ENCODE peak calls at places on chromosomes 3 and 15, in six cellular contexts. S, W, E, T, Z and N are unnamed samples. For H3K4me1 and H4K20me1, the result is how much of the 10 kb centered on the place peaks cover.

GRCh38 chr3:185929192-185930151 is 8.3 kb downstream of the TRA2B start:
- DNase-seq in S (peak), W (no peak), E (no peak), T (peak), Z (no peak), N (no peak)

GRCh38 chr3:24096695-24097290 is 151.7 kb downstream of the NR1D2 start:
- DNase-seq in S (no peak), W (no peak), E (no peak), T (no peak), Z (no peak), N (peak)

GRCh38 chr15:94029495-94029894 is 201.9 kb upstream of the MCTP2 start:
- DNase-seq in S (peak), W (no peak), E (no peak), T (peak), Z (no peak), N (no peak)

GRCh38 chr15:79218588-79219200 is 63.8 kb upstream of the ANKRD34C start:
- DNase-seq in S (no peak), W (peak), E (no peak), T (peak), Z (peak), N (no peak)

GRCh38 chr15:38490231-38490630 is 36.3 kb downstream of the FAM98B start:
- DNase-seq in S (no peak), W (peak), E (no peak), T (peak), Z (no peak), N (peak)

GRCh38 chr3:44128057-44128775 is 113.5 kb upstream of the TOPAZ1 start:
- DNase-seq in S (no peak), W (no peak), E (no peak), T (no peak), Z (no peak), N (no peak)

GRCh38 chr15:33071451-33071850 is 123.1 kb downstream of the FMN1 start:
- DNase-seq in S (no peak), W (no peak), E (no peak), T (peak), Z (no peak), N (no peak)

GRCh38 chr15:40511472-40512133 is 40.8 kb downstream of the CHST14 start:
- DNase-seq in S (peak), W (peak), E (peak), T (no peak), Z (peak), N (peak)

GRCh38 chr3:42183991-42184621 is 81.9 kb downstream of the CCK start:
- DNase-seq in S (peak), W (no peak), E (no peak), T (peak), Z (no peak), N (no peak)

GRCh38 chr3:42182555-42182954 is 83.4 kb downstream of the CCK start:
- DNase-seq in S (no peak), W (no peak), E (no peak), T (peak), Z (no peak), N (no peak)

GRCh38 chr3:42177801-42178150 is 86.6 kb downstream of the TRAK1 start:
- DNase-seq in S (no peak), W (no peak), E (no peak), T (no peak), Z (no peak), N (no peak)

GRCh38 chr3:42179110-42179725 is 86.8 kb downstream of the CCK start:
- DNase-seq in S (peak), W (peak), E (peak), T (peak), Z (peak), N (peak)

GRCh38 chr3:42180901-42181300 is 85.1 kb downstream of the CCK start:
- DNase-seq in S (peak), W (no peak), E (no peak), T (no peak), Z (no peak), N (no peak)
- H3K4me1 ChIP-seq in S (half or more), W (under half), E (under half), T (under half), Z (under half), N (under half)

DNA sequence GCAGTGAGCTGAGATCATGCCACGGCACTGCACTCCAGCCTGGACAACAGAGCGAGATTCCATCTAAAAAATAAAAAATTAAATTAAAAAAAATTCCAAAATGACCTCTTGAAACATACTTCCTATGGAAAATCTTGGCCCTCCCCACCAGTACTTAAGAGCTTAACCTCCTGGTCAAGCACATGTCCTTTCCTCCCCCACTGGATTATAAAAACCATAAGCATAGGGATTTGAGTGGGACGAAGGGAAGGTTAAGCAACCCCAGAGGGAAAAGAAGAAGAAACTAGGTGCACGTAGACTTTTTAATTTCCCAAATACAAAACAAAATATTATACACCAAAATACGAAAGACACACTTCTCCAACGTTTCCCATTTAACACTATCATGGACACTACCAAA is 25.3 kb downstream of the SLC4A7 start:
- DNase-seq in S (no peak), W (no peak), E (no peak), T (no peak), Z (no peak), N (no peak)
- H4K20me1 ChIP-seq in S (under half), W (under half), E (under half), T (half or more), Z (under half), N (under half)

GRCh38 chr3:20574746-20575145 is 388.7 kb upstream of the SGO1 start:
- DNase-seq in S (peak), W (peak), E (no peak), T (peak), Z (no peak), N (no peak)

GRCh38 chr3:20572473-20572872 is 386.5 kb upstream of the SGO1 start:
- DNase-seq in S (no peak), W (no peak), E (no peak), T (no peak), Z (no peak), N (no peak)

GRCh38 chr3:20576228-20576627 is 390.2 kb upstream of the SGO1 start:
- DNase-seq in S (no peak), W (no peak), E (no peak), T (peak), Z (no peak), N (no peak)

GRCh38 chr3:20573175-20573574 is 387.2 kb upstream of the SGO1 start:
- DNase-seq in S (no peak), W (no peak), E (no peak), T (peak), Z (no peak), N (no peak)

GRCh38 chr3:20575153-20575552 is 389.1 kb upstream of the SGO1 start:
- DNase-seq in S (peak), W (peak), E (no peak), T (peak), Z (no peak), N (no peak)
- H3K4me3 ChIP-seq in S (no peak), W (no peak), E (no peak), T (no peak), Z (no peak), N (peak)

DNA sequence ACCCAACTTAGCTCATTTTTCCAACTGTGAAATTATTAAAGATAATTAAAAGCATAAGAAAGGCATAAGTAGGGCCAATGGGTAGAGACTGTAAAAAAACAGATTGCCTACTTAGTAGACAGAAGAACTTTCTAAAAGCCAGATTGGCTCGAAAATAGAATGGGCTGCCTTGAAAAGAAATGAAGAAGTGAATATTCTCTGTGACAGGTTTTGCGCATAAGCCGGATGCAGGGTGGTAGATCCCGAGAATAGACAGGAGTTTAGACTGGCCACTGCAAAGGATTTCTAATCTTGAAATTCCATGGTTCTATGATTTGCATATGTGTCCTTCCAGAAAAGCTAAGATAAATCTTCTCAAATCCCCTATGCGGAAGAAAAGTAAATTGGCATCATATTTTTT is 173.3 kb upstream of the ICE2 start:
- DNase-seq in S (no peak), W (no peak), E (no peak), T (no peak), Z (no peak), N (no peak)
- H3K4me1 ChIP-seq in S (under half), W (under half), E (under half), T (under half), Z (under half), N (under half)

GRCh38 chr15:28888302-28888894 is 2.6 kb downstream of the APBA2 start:
- DNase-seq in S (no peak), W (no peak), E (no peak), T (no peak), Z (no peak), N (no peak)
- H4K20me1 ChIP-seq in S (under half), W (under half), E (under half), T (under half), Z (under half), N (under half)

GRCh38 chr3:194212869-194213320 is 76.9 kb downstream of the HES1 start:
- DNase-seq in S (no peak), W (no peak), E (no peak), T (no peak), Z (no peak), N (no peak)
- H3K4me3 ChIP-seq in S (no peak), W (no peak), E (no peak), T (no peak), Z (no peak), N (no peak)